ENCODE peak calls at places on chromosomes 7 and 10, in five cellular contexts. One of them, this sample, is unnamed.
A peak's percentile ranks its signal among the peaks of the same experiment; 100 is the strongest.

GRCh38 chr10:101759354-101760247 is 16.3 kb downstream of the FGF8 start:
- DNase-seq in K562: no peak
- DNase-seq in brain microvascular endothelial cell: no peak
- DNase-seq in HFF-Myc: no peak
- DNase-seq in heart right ventricle: no peak
- DNase-seq in this sample: no peak

GRCh38 chr10:68073631-68074403 is 1.3 kb downstream of the HERC4 start:
- DNase-seq in K562: no peak
- DNase-seq in brain microvascular endothelial cell: no peak
- DNase-seq in HFF-Myc: no peak
- DNase-seq in heart right ventricle: no peak
- DNase-seq in this sample: no peak

GRCh38 chr10:91909178-91909677 is at the start of gene FGFBP3:
- DNase-seq in K562: peak; percentile 42
- DNase-seq in brain microvascular endothelial cell: peak; percentile 28
- DNase-seq in HFF-Myc: no peak
- DNase-seq in heart right ventricle: peak; percentile 18
- DNase-seq in this sample: no peak

GRCh38 chr7:137717811-137718271 is 128.9 kb downstream of the DGKI start:
- DNase-seq in K562: no peak
- DNase-seq in brain microvascular endothelial cell: peak; percentile 50
- DNase-seq in HFF-Myc: no peak
- DNase-seq in heart right ventricle: peak; percentile 8
- DNase-seq in this sample: no peak

GRCh38 chr10:79269969-79270368 is 77.3 kb upstream of the PPIF start:
- DNase-seq in K562: no peak
- DNase-seq in brain microvascular endothelial cell: no peak
- DNase-seq in HFF-Myc: no peak
- DNase-seq in heart right ventricle: no peak
- DNase-seq in this sample: no peak

GRCh38 chr10:101007099-101007711 is 7.6 kb downstream of the LZTS2 start:
- DNase-seq in K562: no peak
- DNase-seq in brain microvascular endothelial cell: no peak
- DNase-seq in HFF-Myc: no peak
- DNase-seq in heart right ventricle: no peak
- DNase-seq in this sample: no peak

GRCh38 chr10:131725736-131726459 is 174.9 kb upstream of the PPP2R2D start:
- DNase-seq in K562: no peak
- DNase-seq in brain microvascular endothelial cell: no peak
- DNase-seq in HFF-Myc: no peak
- DNase-seq in heart right ventricle: no peak
- DNase-seq in this sample: no peak

GRCh38 chr7:108086546-108086945 is 43.6 kb downstream of the LAMB4 start:
- DNase-seq in K562: no peak
- DNase-seq in brain microvascular endothelial cell: no peak
- DNase-seq in HFF-Myc: peak; percentile 97
- DNase-seq in heart right ventricle: no peak
- DNase-seq in this sample: no peak

GRCh38 chr10:7563368-7563767 is 103.4 kb downstream of the ITIH5 start:
- DNase-seq in K562: no peak
- DNase-seq in brain microvascular endothelial cell: no peak
- DNase-seq in HFF-Myc: no peak
- DNase-seq in heart right ventricle: peak; percentile 69
- DNase-seq in this sample: no peak

GRCh38 chr10:81248846-81249245 is 626.1 kb upstream of the NRG3 start:
- DNase-seq in K562: no peak
- DNase-seq in brain microvascular endothelial cell: no peak
- DNase-seq in HFF-Myc: no peak
- DNase-seq in heart right ventricle: no peak
- DNase-seq in this sample: no peak

GRCh38 chr7:1121476-1121875 is 33.6 kb downstream of the GPER1 start:
- DNase-seq in K562: no peak
- DNase-seq in brain microvascular endothelial cell: no peak
- DNase-seq in HFF-Myc: no peak
- DNase-seq in heart right ventricle: no peak
- DNase-seq in this sample: no peak

GRCh38 chr7:156515911-156516790 is 124.4 kb upstream of the RNF32 start:
- DNase-seq in K562: no peak
- DNase-seq in brain microvascular endothelial cell: peak; percentile 7
- DNase-seq in HFF-Myc: no peak
- DNase-seq in heart right ventricle: no peak
- DNase-seq in this sample: no peak

GRCh38 chr7:134695321-134695860 is 48.7 kb downstream of the BPGM start:
- DNase-seq in K562: no peak
- DNase-seq in brain microvascular endothelial cell: peak; percentile 28
- DNase-seq in HFF-Myc: peak; percentile 74
- DNase-seq in heart right ventricle: no peak
- DNase-seq in this sample: no peak

GRCh38 chr10:43396061-43396927 is 12.7 kb downstream of the HNRNPF start:
- DNase-seq in K562: peak; percentile 95
- DNase-seq in brain microvascular endothelial cell: peak; percentile 51
- DNase-seq in HFF-Myc: no peak
- DNase-seq in heart right ventricle: peak; percentile 86
- DNase-seq in this sample: no peak

GRCh38 chr7:107994366-107994765 is 8.6 kb downstream of the LAMB1 start:
- DNase-seq in K562: no peak
- DNase-seq in brain microvascular endothelial cell: no peak
- DNase-seq in HFF-Myc: no peak
- DNase-seq in heart right ventricle: no peak
- DNase-seq in this sample: no peak

GRCh38 chr10:5775705-5776104 is 37.5 kb downstream of the GDI2 start:
- DNase-seq in K562: no peak
- DNase-seq in brain microvascular endothelial cell: no peak
- DNase-seq in HFF-Myc: no peak
- DNase-seq in heart right ventricle: no peak
- DNase-seq in this sample: no peak

GRCh38 chr7:139791316-139791715 is 13.5 kb upstream of the HIPK2 start:
- DNase-seq in K562: no peak
- DNase-seq in brain microvascular endothelial cell: no peak
- DNase-seq in HFF-Myc: no peak
- DNase-seq in heart right ventricle: no peak
- DNase-seq in this sample: no peak

GRCh38 chr7:158589653-158590052 is 2.0 kb upstream of the PTPRN2 start:
- DNase-seq in K562: no peak
- DNase-seq in brain microvascular endothelial cell: no peak
- DNase-seq in HFF-Myc: no peak
- DNase-seq in heart right ventricle: no peak
- DNase-seq in this sample: no peak

GRCh38 chr10:93926613-93927012 is 32.8 kb downstream of the SLC35G1 start:
- DNase-seq in K562: no peak
- DNase-seq in brain microvascular endothelial cell: no peak
- DNase-seq in HFF-Myc: no peak
- DNase-seq in heart right ventricle: no peak
- DNase-seq in this sample: no peak

GRCh38 chr10:480928-481551 is 208.4 kb downstream of the DIP2C start:
- DNase-seq in K562: no peak
- DNase-seq in brain microvascular endothelial cell: peak; percentile 42
- DNase-seq in HFF-Myc: no peak
- DNase-seq in heart right ventricle: no peak
- DNase-seq in this sample: no peak

GRCh38 chr7:17448479-17449423 is 150.3 kb downstream of the AHR start:
- DNase-seq in K562: no peak
- DNase-seq in brain microvascular endothelial cell: no peak
- DNase-seq in HFF-Myc: no peak
- DNase-seq in heart right ventricle: no peak
- DNase-seq in this sample: no peak

GRCh38 chr10:117352724-117353123 is 22.5 kb downstream of the PDZD8 start:
- DNase-seq in K562: peak; percentile 17
- DNase-seq in brain microvascular endothelial cell: no peak
- DNase-seq in HFF-Myc: no peak
- DNase-seq in heart right ventricle: no peak
- DNase-seq in this sample: no peak

GRCh38 chr7:148962823-148963582 is 65.3 kb downstream of the PDIA4 start:
- DNase-seq in K562: peak; percentile 67
- DNase-seq in brain microvascular endothelial cell: peak; percentile 51
- DNase-seq in HFF-Myc: no peak
- DNase-seq in heart right ventricle: peak; percentile 70
- DNase-seq in this sample: no peak

GRCh38 chr10:4267084-4267774 is 482.2 kb upstream of the KLF6 start:
- DNase-seq in K562: no peak
- DNase-seq in brain microvascular endothelial cell: no peak
- DNase-seq in HFF-Myc: no peak
- DNase-seq in heart right ventricle: no peak
- DNase-seq in this sample: no peak

GRCh38 chr7:40646717-40647116 is 511.9 kb downstream of the SUGCT start:
- DNase-seq in K562: no peak
- DNase-seq in brain microvascular endothelial cell: no peak
- DNase-seq in HFF-Myc: no peak
- DNase-seq in heart right ventricle: no peak
- DNase-seq in this sample: no peak

DNA sequence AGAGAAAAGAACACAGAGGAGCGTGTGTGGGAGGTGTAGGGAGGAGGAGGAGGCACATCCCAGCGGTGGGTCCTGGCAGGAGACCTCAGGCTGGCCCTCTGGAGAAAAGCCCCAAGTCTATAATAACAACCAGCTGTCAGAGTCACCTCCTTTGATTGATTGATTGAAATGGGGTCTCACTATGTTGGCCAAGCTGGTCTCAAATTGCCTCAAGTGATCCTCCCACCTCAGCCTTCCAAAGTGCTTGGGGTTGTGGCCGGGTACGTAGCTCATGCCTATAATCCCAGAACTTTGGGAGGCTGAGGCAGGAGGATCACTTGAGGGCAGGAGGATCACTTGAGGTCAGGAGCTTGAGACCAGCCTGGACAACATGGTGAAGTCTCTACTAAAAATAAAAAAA is 103.0 kb upstream of the ANLN start:
- DNase-seq in K562: no peak
- DNase-seq in brain microvascular endothelial cell: no peak
- DNase-seq in HFF-Myc: no peak
- DNase-seq in heart right ventricle: no peak
- DNase-seq in this sample: no peak
- H3K4me3 ChIP-seq in K562: no peak overlapping the region
- H3K4me3 ChIP-seq in brain microvascular endothelial cell: no peak overlapping the region
- H3K4me3 ChIP-seq in HFF-Myc: no peak overlapping the region
- H3K4me3 ChIP-seq in heart right ventricle: no peak overlapping the region
- H3K4me3 ChIP-seq in this sample: no peak overlapping the region

GRCh38 chr10:44457259-44457658 is 72.4 kb upstream of the CXCL12 start:
- DNase-seq in K562: no peak
- DNase-seq in brain microvascular endothelial cell: no peak
- DNase-seq in HFF-Myc: no peak
- DNase-seq in heart right ventricle: no peak
- DNase-seq in this sample: no peak
- TF ChIP-seq CTCF in K562: peak; percentile 4
- TF ChIP-seq CTCF in brain microvascular endothelial cell: peak; percentile 37
- TF ChIP-seq CTCF in HFF-Myc: peak; percentile 21
- TF ChIP-seq CTCF in heart right ventricle: peak; percentile 20
- TF ChIP-seq CTCF in this sample: peak; percentile 21

GRCh38 chr10:75397571-75397921 is 4.0 kb downstream of the ZNF503 start:
- DNase-seq in K562: no peak
- DNase-seq in brain microvascular endothelial cell: no peak
- DNase-seq in HFF-Myc: no peak
- DNase-seq in heart right ventricle: no peak
- DNase-seq in this sample: no peak

GRCh38 chr10:75396861-75397570 is 4.5 kb downstream of the ZNF503 start:
- DNase-seq in K562: no peak
- DNase-seq in brain microvascular endothelial cell: no peak
- DNase-seq in HFF-Myc: no peak
- DNase-seq in heart right ventricle: no peak
- DNase-seq in this sample: no peak

GRCh38 chr10:75398630-75399460 is 2.7 kb downstream of the ZNF503 start:
- DNase-seq in K562: no peak
- DNase-seq in brain microvascular endothelial cell: no peak
- DNase-seq in HFF-Myc: no peak
- DNase-seq in heart right ventricle: no peak
- DNase-seq in this sample: no peak

GRCh38 chr10:75399461-75400162 is 2.0 kb downstream of the ZNF503 start:
- DNase-seq in K562: peak; percentile 67
- DNase-seq in brain microvascular endothelial cell: peak; percentile 65
- DNase-seq in HFF-Myc: no peak
- DNase-seq in heart right ventricle: peak; percentile 85
- DNase-seq in this sample: no peak

DNA sequence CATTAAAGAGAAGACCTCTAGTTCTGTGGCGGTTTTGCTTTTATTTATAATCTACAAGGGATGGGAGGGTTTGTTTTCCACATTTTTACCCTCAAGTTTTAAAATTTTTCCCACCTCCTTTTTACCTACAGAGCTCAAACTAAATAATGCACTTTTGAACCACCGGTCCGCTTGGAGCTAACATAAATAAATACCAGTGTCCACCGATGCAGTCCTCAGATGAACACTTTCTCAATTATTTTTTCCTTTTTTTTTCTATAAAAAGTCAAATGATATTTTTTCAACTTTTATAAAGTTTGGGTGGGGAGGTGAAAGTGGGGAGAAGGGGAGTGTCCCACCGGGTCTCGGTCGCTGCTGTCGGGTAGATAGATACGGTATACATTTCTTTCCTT is 3.3 kb downstream of the ZNF503 start:
- DNase-seq in K562: no peak
- DNase-seq in brain microvascular endothelial cell: no peak
- DNase-seq in HFF-Myc: no peak
- DNase-seq in heart right ventricle: no peak
- DNase-seq in this sample: no peak
- H3K4me3 ChIP-seq in K562: no peak overlapping the region
- H3K4me3 ChIP-seq in brain microvascular endothelial cell: peak overlapping the region; percentile 96
- H3K4me3 ChIP-seq in HFF-Myc: peak overlapping the region; percentile 89
- H3K4me3 ChIP-seq in heart right ventricle: peak overlapping the region; percentile 87
- H3K4me3 ChIP-seq in this sample: peak overlapping the region; percentile 99

DNA sequence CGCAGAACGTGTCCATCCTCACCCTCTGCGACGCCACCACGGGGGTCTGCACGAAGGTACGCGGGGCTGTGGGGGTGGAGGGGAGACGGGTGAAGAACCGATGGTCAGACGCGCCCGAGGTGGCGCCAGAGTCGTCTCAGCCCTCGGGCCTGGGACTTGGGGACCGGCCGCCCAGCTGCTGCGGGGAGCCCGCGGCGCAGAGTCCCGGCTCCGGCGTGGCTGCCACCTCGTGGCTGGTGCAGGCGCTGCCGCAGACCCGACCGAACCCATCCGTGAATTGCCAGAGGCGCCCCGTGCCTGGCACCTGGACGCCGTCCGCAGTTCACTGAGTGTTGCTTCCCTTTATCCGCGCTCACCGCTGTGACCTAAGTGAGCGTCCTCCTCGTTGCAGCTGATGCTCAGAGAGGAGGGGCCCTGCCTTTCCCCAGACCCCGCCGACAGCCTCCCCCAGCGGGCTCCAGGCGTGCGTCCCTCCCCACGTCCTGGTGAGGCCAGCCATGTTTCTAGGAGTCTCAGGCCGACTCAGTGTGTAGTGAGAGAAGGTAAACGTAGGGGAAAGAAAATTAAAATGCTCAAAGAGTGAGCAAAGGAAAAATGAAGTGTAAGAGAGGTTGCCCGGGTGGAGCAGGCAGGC is 208.7 kb downstream of the PAXIP1 start:
- DNase-seq in K562: peak; percentile 75
- DNase-seq in brain microvascular endothelial cell: no peak
- DNase-seq in HFF-Myc: no peak
- DNase-seq in heart right ventricle: no peak
- DNase-seq in this sample: no peak
- TF ChIP-seq CTCF in K562: peak; percentile 89
- TF ChIP-seq CTCF in brain microvascular endothelial cell: no peak
- TF ChIP-seq CTCF in HFF-Myc: no peak
- TF ChIP-seq CTCF in heart right ventricle: peak; percentile 47
- TF ChIP-seq CTCF in this sample: peak; percentile 11

GRCh38 chr7:105279688-105280007 is 109.1 kb downstream of the SRPK2 start:
- DNase-seq in K562: no peak
- DNase-seq in brain microvascular endothelial cell: no peak
- DNase-seq in HFF-Myc: no peak
- DNase-seq in heart right ventricle: no peak
- DNase-seq in this sample: no peak
- H3K4me3 ChIP-seq in K562: no peak overlapping the region
- H3K4me3 ChIP-seq in brain microvascular endothelial cell: no peak overlapping the region
- H3K4me3 ChIP-seq in HFF-Myc: no peak overlapping the region
- H3K4me3 ChIP-seq in heart right ventricle: no peak overlapping the region
- H3K4me3 ChIP-seq in this sample: no peak overlapping the region

This sample was measured in epithelial cell of proximal tubule.